ENCODE peak calls at places on chromosomes 1 and 21, in six cellular contexts. G is AG10803; Z is DND-41; R is naive thymus-derived CD4-positive, alpha-beta T cell; B is AG04450; D is MM.1S. P is an unnamed sample.

GRCh38 chr1:44568128-44568900 is 106.0 kb downstream of the TMEM53 start:
- DNase-seq in B (no peak), R (no peak), D (no peak), G (no peak), Z (no peak), P (no peak)

GRCh38 chr1:33009561-33009960 is 27.1 kb downstream of the AK2 start:
- DNase-seq in Z (no peak), B (no peak), R (no peak), D (no peak), G (no peak), P (no peak)

GRCh38 chr21:24428539-24429186 is 1178.6 kb downstream of the MRPL39 start:
- DNase-seq in B (no peak), R (no peak), D (peak), Z (no peak), G (no peak), P (no peak)

GRCh38 chr1:20499105-20499504 is 8.8 kb downstream of the MUL1 start:
- DNase-seq in Z (no peak), B (no peak), D (no peak), G (no peak), R (no peak), P (no peak)

GRCh38 chr1:28249013-28249870 is 10.1 kb upstream of the SESN2 start:
- DNase-seq in B (no peak), G (peak), Z (peak), D (peak), R (peak), P (peak)

GRCh38 chr1:157472302-157472701 is 80.0 kb downstream of the FCRL5 start:
- DNase-seq in D (no peak), B (no peak), Z (no peak), R (no peak), G (no peak), P (no peak)

GRCh38 chr1:36327421-36328087 is 4.1 kb upstream of the EVA1B start:
- DNase-seq in B (no peak), Z (no peak), G (peak), R (no peak), D (no peak), P (no peak)

GRCh38 chr1:43427941-43428340 is 25.8 kb downstream of the HYI start:
- DNase-seq in G (no peak), Z (no peak), R (no peak), D (no peak), B (no peak), P (no peak)

GRCh38 chr1:91693542-91693941 is 192.4 kb downstream of the TGFBR3 start:
- DNase-seq in Z (no peak), G (peak), D (no peak), B (no peak), R (no peak), P (no peak)

GRCh38 chr1:116508984-116509980 is 61.5 kb downstream of the CD58 start:
- DNase-seq in R (no peak), Z (no peak), D (no peak), G (peak), B (no peak), P (peak)

GRCh38 chr1:23910553-23911246 is 2.5 kb downstream of the CNR2 start:
- DNase-seq in B (no peak), D (peak), Z (no peak), R (no peak), G (no peak), P (no peak)

GRCh38 chr21:41207401-41208388 is 39.7 kb downstream of the BACE2 start:
- DNase-seq in B (peak), D (peak), R (no peak), Z (no peak), G (peak), P (no peak)

P was measured in epithelial cell of prostate.